ENCODE peak calls at places on chromosomes 3 and 15, in six cellular contexts. S, F, K, V, B and D are unnamed samples.

GRCh38 chr3:102206506-102207145 is 228.2 kb upstream of the ZPLD1 start:
- DNase-seq in V (peak; percentile 30), K (no peak), B (peak; percentile 68), F (peak; percentile 60), S (peak; percentile 75), D (no peak)

GRCh38 chr3:180744226-180744625 is 64.9 kb upstream of the CCDC39 start:
- DNase-seq in K (no peak), B (no peak), F (no peak), S (no peak), V (no peak), D (no peak)

GRCh38 chr3:136860541-136860940 is 1.5 kb upstream of the NCK1 start:
- DNase-seq in V (no peak), S (no peak), K (no peak), F (no peak), B (no peak), D (no peak)

GRCh38 chr3:136838641-136839555 is 20.0 kb downstream of the SLC35G2 start:
- DNase-seq in K (no peak), B (no peak), S (no peak), V (no peak), F (no peak), D (no peak)

GRCh38 chr15:39448409-39448808 is 132.5 kb upstream of the THBS1 start:
- DNase-seq in K (no peak), V (no peak), F (no peak), S (no peak), B (no peak), D (no peak)

GRCh38 chr15:60389261-60390077 is 8.3 kb downstream of the ANXA2 start:
- DNase-seq in B (no peak), F (no peak), S (no peak), V (no peak), K (no peak), D (no peak)

GRCh38 chr3:149080011-149080698 is 6.2 kb downstream of the HLTF start:
- DNase-seq in S (no peak), V (no peak), K (no peak), F (no peak), B (no peak), D (no peak)

GRCh38 chr15:37581866-37582532 is 352.4 kb upstream of the TMCO5A start:
- DNase-seq in B (no peak), S (no peak), K (no peak), V (no peak), F (no peak), D (no peak)

GRCh38 chr15:98649621-98649995 is 1.3 kb downstream of the IGF1R start:
- DNase-seq in V (no peak), F (no peak), K (no peak), B (peak; percentile 52), S (peak; percentile 56), D (no peak)

GRCh38 chr15:60973637-60974415 is 255.3 kb downstream of the RORA start:
- DNase-seq in B (no peak), K (no peak), S (no peak), F (no peak), V (peak; percentile 37), D (peak; percentile 46)

GRCh38 chr3:150114273-150114672 is 143.6 kb upstream of the PFN2 start:
- DNase-seq in B (no peak), K (no peak), F (no peak), V (no peak), S (no peak), D (no peak)

GRCh38 chr3:44648564-44649229 is at the start of gene ZNF35:
- DNase-seq in F (no peak), B (peak; percentile 77), S (peak; percentile 76), V (peak; percentile 75), K (peak; percentile 92), D (peak; percentile 64)

GRCh38 chr3:60827666-60828065 is 423.6 kb downstream of the FHIT start:
- DNase-seq in S (no peak), B (no peak), F (no peak), K (no peak), V (no peak), D (no peak)

GRCh38 chr3:7520593-7520992 is 659.7 kb downstream of the GRM7 start:
- DNase-seq in K (no peak), S (no peak), B (no peak), F (no peak), V (no peak), D (no peak)

GRCh38 chr15:51647128-51647562 is 24.6 kb upstream of the DMXL2 start:
- DNase-seq in S (peak; percentile 45), B (peak; percentile 56), F (peak; percentile 17), K (no peak), V (no peak), D (no peak)

GRCh38 chr3:102353148-102353547 is 81.7 kb upstream of the ZPLD1 start:
- DNase-seq in V (no peak), B (no peak), K (no peak), S (no peak), F (no peak), D (no peak)

GRCh38 chr15:28043625-28044520 is 55.2 kb downstream of the OCA2 start:
- DNase-seq in V (no peak), K (no peak), B (no peak), F (no peak), S (no peak), D (no peak)

GRCh38 chr3:110237091-110237615 is 834.5 kb upstream of the NECTIN3 start:
- DNase-seq in V (no peak), B (no peak), S (no peak), K (no peak), F (no peak), D (no peak)

GRCh38 chr3:194272861-194273266 is 78.3 kb downstream of the CPN2 start:
- DNase-seq in S (no peak), F (no peak), B (peak; percentile 4), V (no peak), K (no peak), D (no peak)

GRCh38 chr15:91668370-91668769 is 185.1 kb upstream of the SLCO3A1 start:
- DNase-seq in K (no peak), V (no peak), S (no peak), B (no peak), F (no peak), D (no peak)

GRCh38 chr3:29384640-29385039 is 103.8 kb downstream of the RBMS3 start:
- DNase-seq in V (no peak), K (no peak), S (peak; percentile 22), F (no peak), B (no peak), D (no peak)

GRCh38 chr15:40456299-40456712 is 14.5 kb upstream of the CHST14 start:
- DNase-seq in V (no peak), B (no peak), K (no peak), F (no peak), S (no peak), D (no peak)

GRCh38 chr3:69579527-69580165 is 159.6 kb upstream of the MITF start:
- DNase-seq in F (no peak), K (no peak), V (no peak), B (no peak), S (no peak), D (no peak)

GRCh38 chr3:197471221-197472010 is 84.4 kb downstream of the BDH1 start:
- DNase-seq in K (no peak), F (no peak), S (no peak), V (no peak), B (no peak), D (no peak)

GRCh38 chr3:61078016-61078415 is 173.2 kb downstream of the FHIT start:
- DNase-seq in F (no peak), S (no peak), V (no peak), K (no peak), B (no peak), D (no peak)

GRCh38 chr3:172241385-172241784 is 202.0 kb downstream of the FNDC3B start:
- DNase-seq in V (no peak), S (no peak), F (no peak), B (no peak), K (no peak), D (no peak)

GRCh38 chr15:35181538-35181937 is 96.4 kb upstream of the NANOGP8 start:
- DNase-seq in B (no peak), K (peak; percentile 6), V (no peak), S (no peak), F (no peak), D (no peak)

GRCh38 chr3:138197058-138197457 is 10.0 kb downstream of the ARMC8 start:
- DNase-seq in B (no peak), F (no peak), V (no peak), K (no peak), S (no peak), D (no peak)

GRCh38 chr15:78842519-78842918 is 30.2 kb upstream of the MORF4L1 start:
- DNase-seq in B (no peak), F (no peak), K (no peak), V (no peak), S (no peak), D (no peak)

GRCh38 chr3:46925585-46925934 is 48.0 kb downstream of the PTH1R start:
- DNase-seq in F (no peak), B (peak; percentile 6), S (peak; percentile 83), V (no peak), K (no peak), D (no peak)
- H3K27ac ChIP-seq in F (peak overlapping the region; percentile 42), B (no peak overlapping the region), S (peak overlapping the region; percentile 90), V (no peak overlapping the region), K (peak overlapping the region; percentile 74), D (no peak overlapping the region)

GRCh38 chr15:101372149-101372577 is 77.1 kb upstream of the SNRPA1 start:
- DNase-seq in B (peak; percentile 7), F (no peak), K (no peak), V (peak; percentile 10), S (no peak), D (no peak)

GRCh38 chr15:101370330-101371024 is 75.4 kb upstream of the SNRPA1 start:
- DNase-seq in S (no peak), K (no peak), F (no peak), B (peak; percentile 2), V (no peak), D (no peak)

GRCh38 chr15:101369676-101370075 is 74.6 kb upstream of the SNRPA1 start:
- DNase-seq in V (no peak), K (no peak), B (no peak), S (no peak), F (no peak), D (no peak)

GRCh38 chr15:101371519-101371918 is 76.5 kb upstream of the SNRPA1 start:
- DNase-seq in B (no peak), V (no peak), S (no peak), K (no peak), F (no peak), D (no peak)

DNA sequence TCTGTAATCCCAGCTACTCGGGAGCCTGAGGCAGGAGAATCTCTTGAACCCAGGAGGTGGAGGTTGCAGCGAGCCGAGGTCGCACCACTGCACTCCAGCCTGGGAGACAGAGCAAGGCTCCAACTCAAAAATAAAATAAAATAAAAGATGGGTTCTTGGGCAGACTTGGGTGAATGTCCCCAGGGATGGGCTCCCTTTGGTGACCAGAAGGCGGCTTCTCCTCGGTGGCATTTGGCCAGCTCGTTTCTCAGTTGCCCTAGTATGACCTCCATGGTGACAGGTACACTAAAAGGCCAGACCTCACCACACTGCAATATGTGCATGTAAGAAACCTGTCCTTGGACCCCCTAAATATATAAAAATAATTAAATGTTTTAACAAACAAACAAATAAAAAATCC is 76.0 kb upstream of the SNRPA1 start:
- DNase-seq in V (no peak), B (peak; percentile 3), S (no peak), K (no peak), F (no peak), D (no peak)
- H3K27ac ChIP-seq in V (no peak overlapping the region), B (no peak overlapping the region), S (no peak overlapping the region), K (no peak overlapping the region), F (no peak overlapping the region), D (no peak overlapping the region)

GRCh38 chr15:64523240-64523639 is 62.9 kb downstream of the ZNF609 start:
- DNase-seq in B (no peak), V (no peak), S (no peak), F (no peak), K (no peak), D (no peak)
- H3K27ac ChIP-seq in B (no peak overlapping the region), V (no peak overlapping the region), S (peak overlapping the region; percentile 57), F (no peak overlapping the region), K (no peak overlapping the region), D (no peak overlapping the region)

GRCh38 chr15:44468713-44469385 is 41.4 kb downstream of the CTDSPL2 start:
- DNase-seq in S (no peak), V (peak; percentile 3), F (no peak), B (no peak), K (peak; percentile 16), D (peak; percentile 41)
- H3K27ac ChIP-seq in S (no peak overlapping the region), V (no peak overlapping the region), F (no peak overlapping the region), B (no peak overlapping the region), K (no peak overlapping the region), D (peak overlapping the region; percentile 77)